ENCODE peak calls at places on chromosome 9, in five cellular contexts. One of them, this sample, is unnamed.

GRCh38 chr9:115855458-115856133 is 298.0 kb upstream of the PAPPA start:
- DNase-seq in sigmoid colon: no peak
- DNase-seq in right atrium auricular region: no peak
- DNase-seq in transverse colon: no peak
- DNase-seq in heart left ventricle: no peak
- DNase-seq in this sample: no peak

GRCh38 chr9:92728831-92729734 is 35.5 kb downstream of the BICD2 start:
- DNase-seq in sigmoid colon: no peak
- DNase-seq in right atrium auricular region: peak; percentile 32
- DNase-seq in transverse colon: peak; percentile 52
- DNase-seq in heart left ventricle: peak; percentile 60
- DNase-seq in this sample: no peak

GRCh38 chr9:26904070-26904469 is 11.5 kb upstream of the CAAP1 start:
- DNase-seq in sigmoid colon: no peak
- DNase-seq in right atrium auricular region: no peak
- DNase-seq in transverse colon: no peak
- DNase-seq in heart left ventricle: no peak
- DNase-seq in this sample: no peak

GRCh38 chr9:132372177-132373095 is 17.6 kb upstream of the SETX start:
- DNase-seq in sigmoid colon: peak; percentile 78
- DNase-seq in right atrium auricular region: peak; percentile 76
- DNase-seq in transverse colon: peak; percentile 35
- DNase-seq in heart left ventricle: no peak
- DNase-seq in this sample: no peak

GRCh38 chr9:107739601-107740082 is 250.1 kb upstream of the KLF4 start:
- DNase-seq in sigmoid colon: peak; percentile 74
- DNase-seq in right atrium auricular region: peak; percentile 77
- DNase-seq in transverse colon: no peak
- DNase-seq in heart left ventricle: peak; percentile 81
- DNase-seq in this sample: no peak

GRCh38 chr9:72362118-72362531 is 2.9 kb downstream of the ZFAND5 start:
- DNase-seq in sigmoid colon: no peak
- DNase-seq in right atrium auricular region: no peak
- DNase-seq in transverse colon: no peak
- DNase-seq in heart left ventricle: no peak
- DNase-seq in this sample: no peak

GRCh38 chr9:971901-972511 is 4.4 kb upstream of the DMRT3 start:
- DNase-seq in sigmoid colon: no peak
- DNase-seq in right atrium auricular region: no peak
- DNase-seq in transverse colon: peak; percentile 46
- DNase-seq in heart left ventricle: no peak
- DNase-seq in this sample: no peak

GRCh38 chr9:88748566-88749238 is 213.7 kb downstream of the NXNL2 start:
- DNase-seq in sigmoid colon: peak; percentile 85
- DNase-seq in right atrium auricular region: peak; percentile 84
- DNase-seq in transverse colon: no peak
- DNase-seq in heart left ventricle: no peak
- DNase-seq in this sample: no peak

GRCh38 chr9:110543631-110544051 is 35.9 kb downstream of the SVEP1 start:
- DNase-seq in sigmoid colon: no peak
- DNase-seq in right atrium auricular region: no peak
- DNase-seq in transverse colon: no peak
- DNase-seq in heart left ventricle: no peak
- DNase-seq in this sample: no peak

GRCh38 chr9:122228906-122229837 is at the start of gene LHX6:
- DNase-seq in sigmoid colon: no peak
- DNase-seq in right atrium auricular region: peak; percentile 44
- DNase-seq in transverse colon: no peak
- DNase-seq in heart left ventricle: no peak
- DNase-seq in this sample: no peak

DNA sequence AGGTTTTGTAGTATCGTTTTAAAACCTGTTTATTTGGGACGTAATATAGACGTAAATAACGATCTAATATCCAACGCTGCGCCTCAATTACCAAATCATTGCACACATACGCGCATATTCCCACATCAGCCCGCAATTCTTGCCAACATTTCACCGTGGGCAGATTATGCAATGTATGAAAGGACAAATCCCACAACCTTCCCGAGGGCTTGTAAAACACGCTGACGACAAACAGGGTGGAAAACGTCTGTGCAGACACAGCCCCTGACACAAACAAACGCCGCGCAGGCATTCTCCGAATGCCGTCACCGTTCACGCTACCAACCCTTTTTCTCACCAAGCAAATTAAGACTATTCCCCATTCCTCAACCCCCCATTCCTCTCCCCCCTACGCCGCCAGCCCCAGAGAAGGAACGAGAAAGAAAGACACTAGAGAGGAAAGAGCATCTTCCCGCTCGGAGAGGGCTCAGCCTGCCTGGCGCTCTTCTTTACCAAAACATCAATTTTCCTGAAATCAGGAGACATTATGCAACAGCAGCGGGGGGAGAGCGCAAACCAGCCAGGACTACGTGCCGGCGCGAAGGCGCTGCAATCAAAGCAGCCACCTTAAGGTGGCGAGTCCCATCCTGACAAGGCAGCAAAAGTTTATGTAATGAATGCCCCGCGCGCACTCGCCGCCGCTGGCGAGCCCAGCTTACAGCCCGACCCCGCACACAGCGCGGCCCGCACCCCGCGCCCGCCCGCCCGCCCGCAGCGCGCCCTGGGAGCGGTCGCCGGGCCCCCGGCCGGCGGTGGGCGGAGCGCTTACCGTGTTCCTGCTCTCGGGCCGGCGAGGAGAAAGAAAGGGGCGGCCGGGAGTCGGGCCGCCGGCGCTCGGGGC is 560 bp downstream of the NFIL3 start:
- DNase-seq in sigmoid colon: peak; percentile 96
- DNase-seq in right atrium auricular region: peak; percentile 92
- DNase-seq in transverse colon: peak; percentile 75
- DNase-seq in heart left ventricle: peak; percentile 71
- DNase-seq in this sample: peak; percentile 22
- TF ChIP-seq CTCF in sigmoid colon: no peak
- TF ChIP-seq CTCF in right atrium auricular region: no peak
- TF ChIP-seq CTCF in transverse colon: no peak
- TF ChIP-seq CTCF in heart left ventricle: no peak
- TF ChIP-seq CTCF in this sample: peak; percentile 16

GRCh38 chr9:16622541-16622940 is 247.9 kb downstream of the BNC2 start:
- DNase-seq in sigmoid colon: no peak
- DNase-seq in right atrium auricular region: no peak
- DNase-seq in transverse colon: no peak
- DNase-seq in heart left ventricle: no peak
- DNase-seq in this sample: no peak

GRCh38 chr9:16626577-16627130 is 243.8 kb downstream of the BNC2 start:
- DNase-seq in sigmoid colon: peak; percentile 76
- DNase-seq in right atrium auricular region: peak; percentile 66
- DNase-seq in transverse colon: no peak
- DNase-seq in heart left ventricle: no peak
- DNase-seq in this sample: no peak

GRCh38 chr9:16625831-16626230 is 244.6 kb downstream of the BNC2 start:
- DNase-seq in sigmoid colon: no peak
- DNase-seq in right atrium auricular region: no peak
- DNase-seq in transverse colon: no peak
- DNase-seq in heart left ventricle: no peak
- DNase-seq in this sample: no peak

GRCh38 chr9:16624356-16624755 is 246.1 kb downstream of the BNC2 start:
- DNase-seq in sigmoid colon: no peak
- DNase-seq in right atrium auricular region: no peak
- DNase-seq in transverse colon: no peak
- DNase-seq in heart left ventricle: no peak
- DNase-seq in this sample: no peak

GRCh38 chr9:16625106-16625505 is 245.4 kb downstream of the BNC2 start:
- DNase-seq in sigmoid colon: no peak
- DNase-seq in right atrium auricular region: no peak
- DNase-seq in transverse colon: no peak
- DNase-seq in heart left ventricle: no peak
- DNase-seq in this sample: no peak
- H3K27ac ChIP-seq in sigmoid colon: peak overlapping the region; percentile 85
- H3K27ac ChIP-seq in right atrium auricular region: no peak overlapping the region
- H3K27ac ChIP-seq in transverse colon: peak overlapping the region; percentile 74
- H3K27ac ChIP-seq in heart left ventricle: no peak overlapping the region
- H3K27ac ChIP-seq in this sample: no peak overlapping the region

GRCh38 chr9:99008187-99008586 is 64.5 kb downstream of the COL15A1 start:
- DNase-seq in sigmoid colon: no peak
- DNase-seq in right atrium auricular region: no peak
- DNase-seq in transverse colon: no peak
- DNase-seq in heart left ventricle: no peak
- DNase-seq in this sample: no peak
- H3K9me3 ChIP-seq in sigmoid colon: no peaks in the 10 kb centered on the region
- H3K9me3 ChIP-seq in right atrium auricular region: no peaks in the 10 kb centered on the region
- H3K9me3 ChIP-seq in transverse colon: no peaks in the 10 kb centered on the region
- H3K9me3 ChIP-seq in heart left ventricle: peaks cover 8% of the 10 kb centered on the region
- H3K9me3 ChIP-seq in this sample: peaks cover 7% of the 10 kb centered on the region

GRCh38 chr9:136410500-136411287 is at the start of the genes ENTR1 and PMPCA:
- DNase-seq in sigmoid colon: peak; percentile 96
- DNase-seq in right atrium auricular region: peak; percentile 91
- DNase-seq in transverse colon: peak; percentile 96
- DNase-seq in heart left ventricle: peak; percentile 97
- DNase-seq in this sample: peak; percentile 95

GRCh38 chr9:136416427-136416826 is 6.0 kb downstream of the PMPCA start:
- DNase-seq in sigmoid colon: no peak
- DNase-seq in right atrium auricular region: no peak
- DNase-seq in transverse colon: no peak
- DNase-seq in heart left ventricle: no peak
- DNase-seq in this sample: no peak

GRCh38 chr9:136409557-136410455 is 608 bp downstream of the ENTR1 start:
- DNase-seq in sigmoid colon: no peak
- DNase-seq in right atrium auricular region: peak; percentile 62
- DNase-seq in transverse colon: peak; percentile 45
- DNase-seq in heart left ventricle: peak; percentile 70
- DNase-seq in this sample: no peak

GRCh38 chr9:136411358-136411757 is 900 bp downstream of the PMPCA start:
- DNase-seq in sigmoid colon: no peak
- DNase-seq in right atrium auricular region: no peak
- DNase-seq in transverse colon: no peak
- DNase-seq in heart left ventricle: no peak
- DNase-seq in this sample: no peak

DNA sequence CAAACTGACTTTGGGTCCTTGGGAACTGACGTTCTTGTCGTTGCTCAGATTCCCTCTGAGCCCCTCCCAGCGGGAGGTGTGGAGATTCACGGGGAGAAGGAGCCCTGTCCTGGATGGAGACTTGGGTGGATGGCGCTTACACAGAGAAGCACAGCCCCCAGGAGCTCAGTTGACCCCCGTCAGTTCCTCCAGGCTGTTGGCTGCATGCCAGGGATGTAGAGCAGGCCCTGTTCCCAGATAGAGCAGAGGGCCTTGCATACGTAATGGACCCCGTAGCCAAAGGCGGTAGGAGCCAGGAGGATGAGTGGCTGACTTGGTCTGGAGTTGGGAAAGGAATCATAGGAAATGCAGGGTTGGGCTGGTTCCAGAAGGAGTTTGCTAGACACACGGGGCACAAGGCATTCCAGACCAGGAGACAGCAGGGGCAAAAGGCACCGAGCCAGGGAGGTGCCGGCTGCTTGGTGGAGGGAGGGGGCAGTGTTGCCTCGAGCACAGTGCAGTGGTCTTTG is 2.5 kb downstream of the PMPCA start:
- DNase-seq in sigmoid colon: no peak
- DNase-seq in right atrium auricular region: no peak
- DNase-seq in transverse colon: no peak
- DNase-seq in heart left ventricle: peak; percentile 52
- DNase-seq in this sample: no peak
- TF ChIP-seq CTCF in sigmoid colon: no peak
- TF ChIP-seq CTCF in right atrium auricular region: no peak
- TF ChIP-seq CTCF in transverse colon: no peak
- TF ChIP-seq CTCF in heart left ventricle: no peak
- TF ChIP-seq CTCF in this sample: no peak

GRCh38 chr9:129998491-129999122 is 44.4 kb downstream of the FNBP1 start:
- DNase-seq in sigmoid colon: no peak
- DNase-seq in right atrium auricular region: no peak
- DNase-seq in transverse colon: no peak
- DNase-seq in heart left ventricle: no peak
- DNase-seq in this sample: no peak
- H3K27ac ChIP-seq in sigmoid colon: peak overlapping the region; percentile 81
- H3K27ac ChIP-seq in right atrium auricular region: no peak overlapping the region
- H3K27ac ChIP-seq in transverse colon: peak overlapping the region; percentile 58
- H3K27ac ChIP-seq in heart left ventricle: no peak overlapping the region
- H3K27ac ChIP-seq in this sample: no peak overlapping the region

GRCh38 chr9:137342482-137342881 is 40.4 kb upstream of the NRARP start:
- DNase-seq in sigmoid colon: no peak
- DNase-seq in right atrium auricular region: peak; percentile 38
- DNase-seq in transverse colon: no peak
- DNase-seq in heart left ventricle: no peak
- DNase-seq in this sample: no peak
- H3K9me3 ChIP-seq in sigmoid colon: no peaks in the 10 kb centered on the region
- H3K9me3 ChIP-seq in right atrium auricular region: no peaks in the 10 kb centered on the region
- H3K9me3 ChIP-seq in transverse colon: no peaks in the 10 kb centered on the region
- H3K9me3 ChIP-seq in heart left ventricle: no peaks in the 10 kb centered on the region
- H3K9me3 ChIP-seq in this sample: no peaks in the 10 kb centered on the region

DNA sequence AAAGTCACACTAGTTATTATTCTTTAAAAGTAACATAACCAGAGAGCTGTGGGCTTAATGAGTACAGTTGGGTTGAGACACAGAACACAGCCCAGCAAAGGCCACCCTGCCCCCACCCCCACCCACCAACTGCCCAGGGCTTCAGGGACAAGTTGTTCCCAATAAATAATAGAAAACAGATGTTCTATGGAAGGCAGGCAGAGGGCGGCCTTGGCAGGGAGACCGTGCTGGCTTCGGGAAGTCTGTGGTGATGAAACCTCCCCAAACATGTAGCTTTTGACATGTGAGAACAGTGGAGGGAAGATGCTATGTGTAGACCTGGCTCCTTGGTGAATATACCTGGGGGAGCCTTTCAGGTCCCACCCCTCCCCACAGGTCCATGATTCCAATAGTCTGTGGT is 10.0 kb downstream of the TRAF1 start:
- DNase-seq in sigmoid colon: peak; percentile 93
- DNase-seq in right atrium auricular region: peak; percentile 87
- DNase-seq in transverse colon: no peak
- DNase-seq in heart left ventricle: no peak
- DNase-seq in this sample: no peak
- TF ChIP-seq CTCF in sigmoid colon: no peak
- TF ChIP-seq CTCF in right atrium auricular region: no peak
- TF ChIP-seq CTCF in transverse colon: no peak
- TF ChIP-seq CTCF in heart left ventricle: no peak
- TF ChIP-seq CTCF in this sample: no peak

GRCh38 chr9:95055337-95055850 is 262.1 kb downstream of the FANCC start:
- DNase-seq in sigmoid colon: no peak
- DNase-seq in right atrium auricular region: no peak
- DNase-seq in transverse colon: no peak
- DNase-seq in heart left ventricle: no peak
- DNase-seq in this sample: no peak
- H3K27ac ChIP-seq in sigmoid colon: peak overlapping the region; percentile 99
- H3K27ac ChIP-seq in right atrium auricular region: peak overlapping the region; percentile 88
- H3K27ac ChIP-seq in transverse colon: peak overlapping the region; percentile 77
- H3K27ac ChIP-seq in heart left ventricle: peak overlapping the region; percentile 73
- H3K27ac ChIP-seq in this sample: no peak overlapping the region

This sample was measured in CD4-positive, alpha-beta T cell.